ENCODE peak calls at places on chromosomes 6 and 20, in seven cellular contexts. One of them, this sample, is unnamed.

GRCh38 chr6:141077355-141078333 is 1055.1 kb upstream of the GJE1 start:
- DNase-seq in H1: peak
- DNase-seq in GM12878: no peak
- DNase-seq in SK-N-SH: peak
- DNase-seq in K562: no peak
- DNase-seq in GM12892: no peak
- DNase-seq in HepG2: peak
- DNase-seq in this sample: no peak

GRCh38 chr6:25359191-25359861 is 80.2 kb downstream of the CARMIL1 start:
- DNase-seq in H1: no peak
- DNase-seq in GM12892: no peak
- DNase-seq in K562: no peak
- DNase-seq in SK-N-SH: no peak
- DNase-seq in HepG2: no peak
- DNase-seq in GM12878: no peak
- DNase-seq in this sample: no peak

GRCh38 chr6:15691250-15691869 is 28.5 kb upstream of the DTNBP1 start:
- DNase-seq in HepG2: peak
- DNase-seq in GM12892: peak
- DNase-seq in H1: peak
- DNase-seq in SK-N-SH: peak
- DNase-seq in GM12878: peak
- DNase-seq in K562: peak
- DNase-seq in this sample: peak

GRCh38 chr6:158568549-158568948 is 8.7 kb downstream of the TMEM181 start:
- DNase-seq in K562: no peak
- DNase-seq in GM12892: no peak
- DNase-seq in SK-N-SH: no peak
- DNase-seq in GM12878: no peak
- DNase-seq in H1: no peak
- DNase-seq in HepG2: no peak
- DNase-seq in this sample: no peak

GRCh38 chr6:26240981-26241770 is 123.8 kb upstream of the BTN3A2 start:
- DNase-seq in H1: no peak
- DNase-seq in HepG2: no peak
- DNase-seq in GM12878: no peak
- DNase-seq in SK-N-SH: no peak
- DNase-seq in GM12892: no peak
- DNase-seq in K562: no peak
- DNase-seq in this sample: no peak

GRCh38 chr20:38127011-38127621 is 38.0 kb downstream of the TGM2 start:
- DNase-seq in HepG2: no peak
- DNase-seq in GM12878: no peak
- DNase-seq in GM12892: no peak
- DNase-seq in SK-N-SH: no peak
- DNase-seq in K562: peak
- DNase-seq in H1: no peak
- DNase-seq in this sample: no peak

GRCh38 chr6:13923527-13924145 is 1.1 kb upstream of the RNF182 start:
- DNase-seq in GM12878: no peak
- DNase-seq in H1: no peak
- DNase-seq in GM12892: no peak
- DNase-seq in HepG2: no peak
- DNase-seq in K562: peak
- DNase-seq in SK-N-SH: no peak
- DNase-seq in this sample: no peak

GRCh38 chr20:48401359-48401758 is 426.4 kb downstream of the PREX1 start:
- DNase-seq in SK-N-SH: no peak
- DNase-seq in H1: no peak
- DNase-seq in K562: no peak
- DNase-seq in HepG2: no peak
- DNase-seq in GM12878: no peak
- DNase-seq in GM12892: no peak
- DNase-seq in this sample: no peak

GRCh38 chr20:15220009-15220656 is 882.7 kb upstream of the FLRT3 start:
- DNase-seq in K562: no peak
- DNase-seq in HepG2: no peak
- DNase-seq in H1: no peak
- DNase-seq in GM12892: no peak
- DNase-seq in SK-N-SH: no peak
- DNase-seq in GM12878: no peak
- DNase-seq in this sample: no peak

GRCh38 chr6:116444092-116444491 is 17.1 kb upstream of the CALHM6 start:
- DNase-seq in GM12878: no peak
- DNase-seq in H1: no peak
- DNase-seq in K562: peak
- DNase-seq in SK-N-SH: peak
- DNase-seq in GM12892: no peak
- DNase-seq in HepG2: peak
- DNase-seq in this sample: no peak

GRCh38 chr20:63794614-63795013 is 36.5 kb downstream of the ZBTB46 start:
- DNase-seq in SK-N-SH: no peak
- DNase-seq in GM12892: no peak
- DNase-seq in K562: no peak
- DNase-seq in HepG2: no peak
- DNase-seq in H1: no peak
- DNase-seq in GM12878: no peak
- DNase-seq in this sample: no peak

GRCh38 chr6:89117285-89118108 is at the start of gene SRSF12:
- DNase-seq in H1: peak
- DNase-seq in GM12892: peak
- DNase-seq in K562: no peak
- DNase-seq in SK-N-SH: peak
- DNase-seq in GM12878: no peak
- DNase-seq in HepG2: no peak
- DNase-seq in this sample: peak

GRCh38 chr6:44234101-44235090 is 11.0 kb downstream of the SLC29A1 start:
- DNase-seq in GM12878: no peak
- DNase-seq in GM12892: no peak
- DNase-seq in K562: peak
- DNase-seq in H1: peak
- DNase-seq in SK-N-SH: peak
- DNase-seq in HepG2: peak
- DNase-seq in this sample: no peak

GRCh38 chr20:18092890-18093289 is 35.2 kb upstream of the OVOL2 start:
- DNase-seq in K562: peak
- DNase-seq in SK-N-SH: peak
- DNase-seq in GM12878: no peak
- DNase-seq in H1: peak
- DNase-seq in GM12892: no peak
- DNase-seq in HepG2: no peak
- DNase-seq in this sample: no peak

GRCh38 chr20:41245086-41245707 is 72.3 kb downstream of the ZHX3 start:
- DNase-seq in SK-N-SH: no peak
- DNase-seq in HepG2: peak
- DNase-seq in H1: peak
- DNase-seq in GM12892: no peak
- DNase-seq in GM12878: no peak
- DNase-seq in K562: no peak
- DNase-seq in this sample: no peak

GRCh38 chr6:136582702-136583471 is 32.7 kb upstream of the MAP7 start:
- DNase-seq in HepG2: peak
- DNase-seq in H1: no peak
- DNase-seq in K562: peak
- DNase-seq in GM12878: no peak
- DNase-seq in SK-N-SH: peak
- DNase-seq in GM12892: no peak
- DNase-seq in this sample: no peak

GRCh38 chr20:33672426-33673114 is 1.7 kb downstream of the NECAB3 start:
- DNase-seq in H1: no peak
- DNase-seq in GM12878: no peak
- DNase-seq in K562: peak
- DNase-seq in HepG2: no peak
- DNase-seq in GM12892: no peak
- DNase-seq in SK-N-SH: peak
- DNase-seq in this sample: no peak

GRCh38 chr20:59006864-59007757 is at the start of gene CTSZ:
- DNase-seq in SK-N-SH: no peak
- DNase-seq in GM12892: peak
- DNase-seq in GM12878: no peak
- DNase-seq in K562: peak
- DNase-seq in H1: peak
- DNase-seq in HepG2: no peak
- DNase-seq in this sample: peak

GRCh38 chr20:57620274-57620990 is at the start of gene ZBP1:
- DNase-seq in H1: peak
- DNase-seq in HepG2: no peak
- DNase-seq in K562: no peak
- DNase-seq in GM12892: peak
- DNase-seq in SK-N-SH: no peak
- DNase-seq in GM12878: peak
- DNase-seq in this sample: peak

GRCh38 chr20:18077157-18077556 is 19.4 kb upstream of the OVOL2 start:
- DNase-seq in SK-N-SH: no peak
- DNase-seq in H1: no peak
- DNase-seq in K562: no peak
- DNase-seq in HepG2: peak
- DNase-seq in GM12878: no peak
- DNase-seq in GM12892: no peak
- DNase-seq in this sample: no peak

GRCh38 chr6:157548635-157549467 is 167.9 kb downstream of the ZDHHC14 start:
- DNase-seq in GM12892: no peak
- DNase-seq in H1: no peak
- DNase-seq in GM12878: no peak
- DNase-seq in K562: no peak
- DNase-seq in SK-N-SH: no peak
- DNase-seq in HepG2: no peak
- DNase-seq in this sample: no peak

GRCh38 chr20:3077618-3078134 is 6.3 kb downstream of the OXT start:
- DNase-seq in H1: no peak
- DNase-seq in HepG2: no peak
- DNase-seq in GM12878: no peak
- DNase-seq in K562: peak
- DNase-seq in SK-N-SH: no peak
- DNase-seq in GM12892: no peak
- DNase-seq in this sample: no peak

GRCh38 chr20:51356871-51357270 is 185.6 kb downstream of the NFATC2 start:
- DNase-seq in K562: no peak
- DNase-seq in H1: no peak
- DNase-seq in HepG2: no peak
- DNase-seq in GM12878: no peak
- DNase-seq in SK-N-SH: no peak
- DNase-seq in GM12892: no peak
- DNase-seq in this sample: no peak

GRCh38 chr6:135088818-135089809 is 34.5 kb upstream of the HBS1L start:
- DNase-seq in GM12892: no peak
- DNase-seq in K562: peak
- DNase-seq in GM12878: peak
- DNase-seq in HepG2: peak
- DNase-seq in SK-N-SH: peak
- DNase-seq in H1: no peak
- DNase-seq in this sample: no peak

GRCh38 chr6:135088232-135088760 is 33.7 kb upstream of the HBS1L start:
- DNase-seq in SK-N-SH: no peak
- DNase-seq in HepG2: no peak
- DNase-seq in GM12878: no peak
- DNase-seq in K562: no peak
- DNase-seq in GM12892: no peak
- DNase-seq in H1: no peak
- DNase-seq in this sample: no peak

GRCh38 chr6:135086414-135086764 is 31.8 kb upstream of the HBS1L start:
- DNase-seq in K562: no peak
- DNase-seq in H1: no peak
- DNase-seq in GM12892: no peak
- DNase-seq in SK-N-SH: no peak
- DNase-seq in HepG2: no peak
- DNase-seq in GM12878: no peak
- DNase-seq in this sample: no peak

GRCh38 chr6:135087403-135087802 is 32.8 kb upstream of the HBS1L start:
- DNase-seq in GM12892: no peak
- DNase-seq in K562: no peak
- DNase-seq in HepG2: peak
- DNase-seq in H1: no peak
- DNase-seq in GM12878: no peak
- DNase-seq in SK-N-SH: no peak
- DNase-seq in this sample: no peak

DNA sequence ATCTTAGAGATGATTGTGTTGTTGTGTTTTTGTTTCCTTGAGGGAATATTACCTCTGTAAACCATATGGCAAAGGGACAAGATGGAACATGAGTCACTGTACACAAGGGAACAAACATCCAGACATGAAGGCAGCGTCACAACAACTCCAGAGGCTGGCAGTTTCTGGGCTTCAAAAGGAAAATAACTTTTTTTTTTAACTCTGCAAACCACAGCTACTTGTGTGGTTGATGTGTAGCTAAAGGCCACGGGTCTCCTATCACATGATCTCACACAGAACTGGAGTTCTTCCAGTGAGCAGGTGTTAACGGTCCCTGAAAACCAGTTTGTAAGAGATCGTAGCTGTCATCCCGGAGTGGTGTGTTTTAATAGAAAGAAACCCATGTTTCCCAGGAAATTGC is 33.2 kb upstream of the HBS1L start:
- DNase-seq in SK-N-SH: no peak
- DNase-seq in GM12878: no peak
- DNase-seq in H1: no peak
- DNase-seq in K562: no peak
- DNase-seq in GM12892: no peak
- DNase-seq in HepG2: no peak
- DNase-seq in this sample: no peak
- TF ChIP-seq TAF1 in SK-N-SH: no peak
- TF ChIP-seq TAF1 in GM12878: no peak
- TF ChIP-seq TAF1 in H1: no peak
- TF ChIP-seq TAF1 in K562: no peak
- TF ChIP-seq TAF1 in GM12892: no peak
- TF ChIP-seq TAF1 in HepG2: no peak
- TF ChIP-seq TAF1 in this sample: no peak

DNA sequence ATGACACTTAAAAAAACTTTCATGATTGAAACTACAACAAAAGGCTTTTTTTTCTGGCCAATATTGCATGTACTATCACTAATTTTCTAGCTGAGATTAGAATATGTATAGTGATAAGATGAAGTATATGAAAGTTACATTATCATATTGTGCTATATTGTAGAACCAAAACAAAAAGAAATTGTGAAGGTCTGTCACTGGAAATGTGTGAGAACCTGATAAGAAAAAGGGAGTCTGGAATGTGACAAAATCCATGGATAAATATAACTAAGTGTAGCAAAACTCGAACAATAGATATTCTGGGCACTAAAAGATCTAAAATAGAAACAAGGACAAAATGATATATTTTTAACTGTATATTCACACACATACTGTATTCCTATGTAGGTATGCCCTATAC is 36.7 kb upstream of the FAM135A start:
- DNase-seq in H1: no peak
- DNase-seq in SK-N-SH: no peak
- DNase-seq in HepG2: no peak
- DNase-seq in GM12892: no peak
- DNase-seq in GM12878: no peak
- DNase-seq in K562: no peak
- DNase-seq in this sample: no peak
- TF ChIP-seq TAF1 in H1: no peak
- TF ChIP-seq TAF1 in SK-N-SH: no peak
- TF ChIP-seq TAF1 in HepG2: no peak
- TF ChIP-seq TAF1 in GM12892: no peak
- TF ChIP-seq TAF1 in GM12878: no peak
- TF ChIP-seq TAF1 in K562: no peak
- TF ChIP-seq TAF1 in this sample: no peak

GRCh38 chr6:71205336-71205956 is 83.2 kb upstream of the OGFRL1 start:
- DNase-seq in GM12878: no peak
- DNase-seq in H1: no peak
- DNase-seq in HepG2: no peak
- DNase-seq in K562: no peak
- DNase-seq in GM12892: no peak
- DNase-seq in SK-N-SH: no peak
- DNase-seq in this sample: no peak
- TF ChIP-seq TAF1 in GM12878: no peak
- TF ChIP-seq TAF1 in H1: no peak
- TF ChIP-seq TAF1 in HepG2: no peak
- TF ChIP-seq TAF1 in K562: no peak
- TF ChIP-seq TAF1 in GM12892: no peak
- TF ChIP-seq TAF1 in SK-N-SH: no peak
- TF ChIP-seq TAF1 in this sample: no peak

GRCh38 chr6:131167773-131168172 is 32.5 kb downstream of the AKAP7 start:
- DNase-seq in HepG2: no peak
- DNase-seq in K562: no peak
- DNase-seq in H1: no peak
- DNase-seq in GM12892: no peak
- DNase-seq in GM12878: no peak
- DNase-seq in SK-N-SH: no peak
- DNase-seq in this sample: no peak
- TF ChIP-seq TAF1 in HepG2: no peak
- TF ChIP-seq TAF1 in K562: no peak
- TF ChIP-seq TAF1 in H1: no peak
- TF ChIP-seq TAF1 in GM12892: no peak
- TF ChIP-seq TAF1 in GM12878: no peak
- TF ChIP-seq TAF1 in SK-N-SH: no peak
- TF ChIP-seq TAF1 in this sample: no peak